ENCODE peak calls at places on chromosome 22, in four cellular contexts. One of them, this sample, is unnamed.

GRCh38 chr22:20184501-20185145 is 33.8 kb upstream of the CCDC188 start:
- DNase-seq in neural crest cell: no peak
- DNase-seq in H1: no peak
- DNase-seq in HCT116: no peak
- DNase-seq in this sample: no peak

GRCh38 chr22:27537481-27537891 is 264.1 kb downstream of the MN1 start:
- DNase-seq in neural crest cell: no peak
- DNase-seq in HCT116: no peak
- DNase-seq in H1: no peak
- DNase-seq in this sample: no peak

GRCh38 chr22:20509344-20510047 is 2.1 kb downstream of the MED15 start:
- DNase-seq in H1: no peak
- DNase-seq in HCT116: no peak
- DNase-seq in neural crest cell: no peak
- DNase-seq in this sample: peak; percentile 78

GRCh38 chr22:20002098-20002497 is 14.5 kb downstream of the ARVCF start:
- DNase-seq in HCT116: no peak
- DNase-seq in H1: no peak
- DNase-seq in neural crest cell: no peak
- DNase-seq in this sample: no peak

GRCh38 chr22:37303821-37304274 is 21.5 kb downstream of the CYTH4 start:
- DNase-seq in HCT116: peak; percentile 42
- DNase-seq in neural crest cell: no peak
- DNase-seq in H1: no peak
- DNase-seq in this sample: peak; percentile 81

GRCh38 chr22:17489101-17489500 is 74.2 kb upstream of the SLC25A18 start:
- DNase-seq in neural crest cell: no peak
- DNase-seq in H1: no peak
- DNase-seq in HCT116: no peak
- DNase-seq in this sample: no peak

GRCh38 chr22:27730649-27731433 is 70.7 kb downstream of the MN1 start:
- DNase-seq in HCT116: no peak
- DNase-seq in neural crest cell: no peak
- DNase-seq in H1: no peak
- DNase-seq in this sample: no peak

GRCh38 chr22:23233746-23234408 is 53.6 kb downstream of the BCR start:
- DNase-seq in H1: no peak
- DNase-seq in neural crest cell: no peak
- DNase-seq in HCT116: no peak
- DNase-seq in this sample: no peak

GRCh38 chr22:45131749-45132148 is 32.0 kb upstream of the NUP50 start:
- DNase-seq in H1: no peak
- DNase-seq in neural crest cell: no peak
- DNase-seq in HCT116: no peak
- DNase-seq in this sample: no peak

GRCh38 chr22:24053481-24054226 is 42.5 kb downstream of the CABIN1 start:
- DNase-seq in H1: no peak
- DNase-seq in neural crest cell: no peak
- DNase-seq in HCT116: no peak
- DNase-seq in this sample: no peak

GRCh38 chr22:36352775-36353507 is 34.8 kb downstream of the MYH9 start:
- DNase-seq in neural crest cell: no peak
- DNase-seq in HCT116: no peak
- DNase-seq in H1: no peak
- DNase-seq in this sample: no peak

GRCh38 chr22:44622147-44622427 is 79.9 kb upstream of the PRR5 start:
- DNase-seq in HCT116: no peak
- DNase-seq in H1: no peak
- DNase-seq in neural crest cell: no peak
- DNase-seq in this sample: no peak

GRCh38 chr22:25368271-25368670 is 148.8 kb downstream of the CRYBB2 start:
- DNase-seq in H1: no peak
- DNase-seq in neural crest cell: no peak
- DNase-seq in HCT116: no peak
- DNase-seq in this sample: peak; percentile 78

GRCh38 chr22:25987948-25988347 is 181.3 kb upstream of the SEZ6L start:
- DNase-seq in neural crest cell: no peak
- DNase-seq in H1: no peak
- DNase-seq in HCT116: no peak
- DNase-seq in this sample: no peak

GRCh38 chr22:50314455-50315288 is 7.2 kb upstream of the PLXNB2 start:
- DNase-seq in H1: peak; percentile 59
- DNase-seq in HCT116: no peak
- DNase-seq in neural crest cell: no peak
- DNase-seq in this sample: no peak

GRCh38 chr22:37623075-37624016 is 14.7 kb downstream of the GGA1 start:
- DNase-seq in neural crest cell: peak; percentile 77
- DNase-seq in HCT116: no peak
- DNase-seq in H1: peak; percentile 95
- DNase-seq in this sample: no peak

GRCh38 chr22:26547426-26547825 is 35.2 kb upstream of the TFIP11 start:
- DNase-seq in H1: no peak
- DNase-seq in HCT116: no peak
- DNase-seq in neural crest cell: no peak
- DNase-seq in this sample: no peak

GRCh38 chr22:27625769-27626674 is 175.5 kb downstream of the MN1 start:
- DNase-seq in H1: no peak
- DNase-seq in HCT116: no peak
- DNase-seq in neural crest cell: no peak
- DNase-seq in this sample: no peak

GRCh38 chr22:26122920-26123468 is 46.3 kb upstream of the SEZ6L start:
- DNase-seq in neural crest cell: no peak
- DNase-seq in HCT116: no peak
- DNase-seq in H1: no peak
- DNase-seq in this sample: no peak

GRCh38 chr22:44137415-44137814 is 43.3 kb upstream of the PARVG start:
- DNase-seq in H1: no peak
- DNase-seq in HCT116: no peak
- DNase-seq in neural crest cell: no peak
- DNase-seq in this sample: no peak

GRCh38 chr22:25172153-25172552 is 27.5 kb upstream of the CRYBB3 start:
- DNase-seq in neural crest cell: no peak
- DNase-seq in HCT116: peak; percentile 8
- DNase-seq in H1: no peak
- DNase-seq in this sample: no peak

GRCh38 chr22:41907436-41908401 is 7.2 kb downstream of the SHISA8 start:
- DNase-seq in neural crest cell: no peak
- DNase-seq in H1: no peak
- DNase-seq in HCT116: no peak
- DNase-seq in this sample: no peak

GRCh38 chr22:46011627-46012181 is 34.7 kb upstream of the WNT7B start:
- DNase-seq in neural crest cell: no peak
- DNase-seq in HCT116: no peak
- DNase-seq in H1: no peak
- DNase-seq in this sample: no peak

GRCh38 chr22:45587638-45588481 is 83.8 kb upstream of the ATXN10 start:
- DNase-seq in HCT116: no peak
- DNase-seq in H1: no peak
- DNase-seq in neural crest cell: no peak
- DNase-seq in this sample: no peak

GRCh38 chr22:46010177-46010867 is 33.4 kb upstream of the WNT7B start:
- DNase-seq in neural crest cell: no peak
- DNase-seq in HCT116: no peak
- DNase-seq in H1: no peak
- DNase-seq in this sample: no peak

GRCh38 chr22:50696799-50697561 is 24.4 kb downstream of the SHANK3 start:
- DNase-seq in HCT116: no peak
- DNase-seq in H1: peak; percentile 84
- DNase-seq in neural crest cell: peak; percentile 44
- DNase-seq in this sample: no peak

GRCh38 chr22:46068908-46069481 is 81.3 kb upstream of the PPARA start:
- DNase-seq in H1: no peak
- DNase-seq in HCT116: no peak
- DNase-seq in neural crest cell: no peak
- DNase-seq in this sample: no peak

GRCh38 chr22:44753189-44754042 is 1.0 kb downstream of the ARHGAP8 start:
- DNase-seq in neural crest cell: no peak
- DNase-seq in HCT116: no peak
- DNase-seq in H1: no peak
- DNase-seq in this sample: no peak

GRCh38 chr22:27673839-27674238 is 127.7 kb downstream of the MN1 start:
- DNase-seq in neural crest cell: no peak
- DNase-seq in HCT116: no peak
- DNase-seq in H1: no peak
- DNase-seq in this sample: no peak

GRCh38 chr22:20436309-20437252 is 1.0 kb downstream of the SCARF2 start:
- DNase-seq in H1: peak; percentile 72
- DNase-seq in neural crest cell: no peak
- DNase-seq in HCT116: no peak
- DNase-seq in this sample: no peak

GRCh38 chr22:26656896-26657851 is at the start of gene MIAT:
- DNase-seq in HCT116: no peak
- DNase-seq in H1: peak; percentile 87
- DNase-seq in neural crest cell: peak; percentile 38
- DNase-seq in this sample: no peak

GRCh38 chr22:22168190-22168940 is 76.2 kb upstream of the VPREB1 start:
- DNase-seq in H1: no peak
- DNase-seq in neural crest cell: no peak
- DNase-seq in HCT116: peak; percentile 88
- DNase-seq in this sample: no peak

GRCh38 chr22:45424241-45424731 is 10.8 kb downstream of the RIBC2 start:
- DNase-seq in H1: no peak
- DNase-seq in HCT116: no peak
- DNase-seq in neural crest cell: no peak
- DNase-seq in this sample: no peak

GRCh38 chr22:46737976-46738641 is at the start of gene CERK:
- DNase-seq in HCT116: no peak
- DNase-seq in H1: peak; percentile 74
- DNase-seq in neural crest cell: peak; percentile 53
- DNase-seq in this sample: no peak

GRCh38 chr22:24517446-24517845 is 22.3 kb downstream of the UPB1 start:
- DNase-seq in H1: no peak
- DNase-seq in neural crest cell: no peak
- DNase-seq in HCT116: no peak
- DNase-seq in this sample: no peak

GRCh38 chr22:43057641-43058040 is 31.6 kb downstream of the TTLL1 start:
- DNase-seq in H1: no peak
- DNase-seq in HCT116: no peak
- DNase-seq in neural crest cell: no peak
- DNase-seq in this sample: no peak

GRCh38 chr22:43050995-43051394 is 36.0 kb upstream of the PACSIN2 start:
- DNase-seq in neural crest cell: no peak
- DNase-seq in HCT116: no peak
- DNase-seq in H1: peak; percentile 79
- DNase-seq in this sample: no peak

GRCh38 chr22:43047605-43048004 is 32.7 kb upstream of the PACSIN2 start:
- DNase-seq in HCT116: no peak
- DNase-seq in H1: no peak
- DNase-seq in neural crest cell: no peak
- DNase-seq in this sample: no peak

GRCh38 chr22:43053176-43053575 is 36.0 kb downstream of the TTLL1 start:
- DNase-seq in H1: peak; percentile 48
- DNase-seq in HCT116: no peak
- DNase-seq in neural crest cell: peak; percentile 12
- DNase-seq in this sample: no peak
- TF ChIP-seq CTCF in H1: peak; percentile 16
- TF ChIP-seq CTCF in HCT116: peak; percentile 16
- TF ChIP-seq CTCF in neural crest cell: peak; percentile 49
- TF ChIP-seq CTCF in this sample: peak; percentile 31

DNA sequence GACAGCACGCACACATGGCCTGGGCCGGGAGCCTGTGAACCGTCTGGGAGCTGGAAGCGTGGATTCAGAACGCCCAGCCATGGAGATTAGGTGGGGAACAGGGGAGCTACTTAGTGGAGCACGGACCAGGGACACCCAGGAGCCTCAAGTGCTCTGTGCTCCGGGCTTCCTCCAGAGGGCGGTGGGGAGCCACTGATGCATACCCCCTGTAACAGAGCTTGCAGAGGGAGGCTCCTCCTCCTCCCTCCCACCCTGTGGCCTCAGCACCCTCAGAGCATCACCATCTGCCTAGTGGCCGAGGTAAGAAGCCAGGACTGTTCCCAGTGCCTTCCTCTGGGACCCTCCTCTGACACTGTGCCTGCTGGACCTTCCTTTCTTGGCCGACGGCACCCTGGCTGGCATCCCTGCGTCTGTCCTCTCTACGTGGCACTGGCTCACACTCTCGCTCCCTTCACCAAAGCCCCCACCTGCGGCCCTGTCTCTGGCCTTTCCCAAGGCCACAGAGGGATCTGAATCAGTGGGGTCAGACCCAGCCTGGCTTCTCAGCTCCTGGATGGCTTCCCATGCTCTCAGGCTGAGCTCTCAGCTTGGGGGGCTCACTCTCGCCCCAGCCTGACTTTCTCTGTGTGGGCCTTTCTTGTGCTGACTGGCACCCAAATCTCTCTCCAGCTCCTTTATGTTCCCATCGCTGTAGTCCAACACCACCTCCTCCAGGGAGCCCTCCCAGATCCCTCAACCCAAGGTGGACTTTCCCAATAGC is 780.9 kb downstream of the BRD1 start:
- DNase-seq in HCT116: peak; percentile 46
- DNase-seq in neural crest cell: peak; percentile 73
- DNase-seq in H1: peak; percentile 89
- DNase-seq in this sample: no peak
- TF ChIP-seq CTCF in HCT116: peak; percentile 51
- TF ChIP-seq CTCF in neural crest cell: peak; percentile 71
- TF ChIP-seq CTCF in H1: peak; percentile 92
- TF ChIP-seq CTCF in this sample: no peak

GRCh38 chr22:31104869-31105268 is 2.5 kb downstream of the SELENOM start:
- DNase-seq in H1: peak; percentile 89
- DNase-seq in neural crest cell: peak; percentile 29
- DNase-seq in HCT116: no peak
- DNase-seq in this sample: no peak
- TF ChIP-seq CTCF in H1: peak; percentile 89
- TF ChIP-seq CTCF in neural crest cell: peak; percentile 61
- TF ChIP-seq CTCF in HCT116: no peak
- TF ChIP-seq CTCF in this sample: peak; percentile 5

DNA sequence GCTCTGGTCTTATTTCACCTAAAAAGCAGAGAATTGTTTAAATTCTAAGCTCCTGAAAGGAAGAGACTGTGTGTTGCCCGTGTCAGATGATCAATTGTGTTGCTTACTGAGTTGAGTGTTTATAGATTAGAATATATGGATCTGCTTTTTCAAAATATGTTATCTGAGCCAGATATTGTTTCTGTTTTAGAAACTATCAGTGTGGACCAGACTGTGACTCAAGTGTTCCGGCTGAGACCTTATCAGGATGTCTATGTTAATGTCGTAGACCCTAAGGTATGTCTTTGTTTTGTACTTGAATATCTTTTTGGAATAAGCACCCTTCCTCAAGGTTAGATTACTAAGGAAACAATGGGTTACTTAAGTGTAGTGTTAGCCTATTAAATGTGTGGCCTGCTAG is 11.0 kb downstream of the DEPDC5 start:
- DNase-seq in H1: no peak
- DNase-seq in HCT116: no peak
- DNase-seq in neural crest cell: no peak
- DNase-seq in this sample: no peak
- TF ChIP-seq CTCF in H1: no peak
- TF ChIP-seq CTCF in HCT116: no peak
- TF ChIP-seq CTCF in neural crest cell: no peak
- TF ChIP-seq CTCF in this sample: no peak

GRCh38 chr22:33465554-33465953 is 407.4 kb upstream of the SYN3 start:
- DNase-seq in HCT116: no peak
- DNase-seq in neural crest cell: no peak
- DNase-seq in H1: no peak
- DNase-seq in this sample: no peak
- TF ChIP-seq CTCF in HCT116: no peak
- TF ChIP-seq CTCF in neural crest cell: no peak
- TF ChIP-seq CTCF in H1: no peak
- TF ChIP-seq CTCF in this sample: no peak

GRCh38 chr22:34645375-34645774 is 420.6 kb upstream of the ISX start:
- DNase-seq in neural crest cell: peak; percentile 2
- DNase-seq in H1: peak; percentile 48
- DNase-seq in HCT116: no peak
- DNase-seq in this sample: no peak
- TF ChIP-seq CTCF in neural crest cell: no peak
- TF ChIP-seq CTCF in H1: peak; percentile 62
- TF ChIP-seq CTCF in HCT116: no peak
- TF ChIP-seq CTCF in this sample: no peak

This sample was measured in HFF-Myc.